ENCODE peak calls at places on chromosomes 5 and 9, in four cellular contexts. One of them, this sample, is unnamed.

GRCh38 chr9:12739014-12739413 is 35.8 kb upstream of the LURAP1L start:
- DNase-seq in transverse colon: no peak
- DNase-seq in foreskin keratinocyte: peak
- DNase-seq in fibroblast of lung: no peak
- DNase-seq in this sample: peak

GRCh38 chr5:135565691-135566421 is 12.9 kb downstream of the CXCL14 start:
- DNase-seq in foreskin keratinocyte: no peak
- DNase-seq in fibroblast of lung: peak
- DNase-seq in transverse colon: peak
- DNase-seq in this sample: no peak

GRCh38 chr9:95009459-95009858 is 283.0 kb downstream of the AOPEP start:
- DNase-seq in fibroblast of lung: no peak
- DNase-seq in foreskin keratinocyte: no peak
- DNase-seq in transverse colon: no peak
- DNase-seq in this sample: no peak

GRCh38 chr5:2015116-2015848 is 132.6 kb upstream of the IRX4 start:
- DNase-seq in foreskin keratinocyte: no peak
- DNase-seq in fibroblast of lung: no peak
- DNase-seq in transverse colon: no peak
- DNase-seq in this sample: no peak

GRCh38 chr5:3414371-3414770 is 181.3 kb upstream of the IRX1 start:
- DNase-seq in transverse colon: no peak
- DNase-seq in foreskin keratinocyte: no peak
- DNase-seq in fibroblast of lung: no peak
- DNase-seq in this sample: no peak

GRCh38 chr5:160555836-160556660 is 134.4 kb downstream of the PTTG1 start:
- DNase-seq in transverse colon: peak
- DNase-seq in fibroblast of lung: no peak
- DNase-seq in foreskin keratinocyte: peak
- DNase-seq in this sample: no peak

GRCh38 chr9:86500667-86501435 is 146.6 kb upstream of the TUT7 start:
- DNase-seq in transverse colon: no peak
- DNase-seq in foreskin keratinocyte: peak
- DNase-seq in fibroblast of lung: peak
- DNase-seq in this sample: no peak

GRCh38 chr5:139371482-139372435 is 11.3 kb downstream of the SLC23A1 start:
- DNase-seq in fibroblast of lung: no peak
- DNase-seq in foreskin keratinocyte: no peak
- DNase-seq in transverse colon: no peak
- DNase-seq in this sample: no peak

GRCh38 chr5:88690619-88691560 is 192.1 kb downstream of the MEF2C start:
- DNase-seq in fibroblast of lung: peak
- DNase-seq in foreskin keratinocyte: peak
- DNase-seq in transverse colon: peak
- DNase-seq in this sample: no peak
- H3K27ac ChIP-seq in fibroblast of lung: no peak
- H3K27ac ChIP-seq in foreskin keratinocyte: no peak
- H3K27ac ChIP-seq in transverse colon: no peak
- H3K27ac ChIP-seq in this sample: no peak

GRCh38 chr5:112372543-112372942 is 46.5 kb downstream of the EPB41L4A start:
- DNase-seq in foreskin keratinocyte: peak
- DNase-seq in transverse colon: no peak
- DNase-seq in fibroblast of lung: no peak
- DNase-seq in this sample: no peak
- H3K27ac ChIP-seq in foreskin keratinocyte: no peak
- H3K27ac ChIP-seq in transverse colon: no peak
- H3K27ac ChIP-seq in fibroblast of lung: no peak
- H3K27ac ChIP-seq in this sample: no peak

GRCh38 chr9:8784813-8785212 is 985.2 kb upstream of the DMAC1 start:
- DNase-seq in transverse colon: no peak
- DNase-seq in fibroblast of lung: peak
- DNase-seq in foreskin keratinocyte: no peak
- DNase-seq in this sample: no peak
- H3K27ac ChIP-seq in transverse colon: no peak
- H3K27ac ChIP-seq in fibroblast of lung: no peak
- H3K27ac ChIP-seq in foreskin keratinocyte: no peak
- H3K27ac ChIP-seq in this sample: no peak

GRCh38 chr5:57495688-57496087 is 13.1 kb upstream of the ACTBL2 start:
- DNase-seq in transverse colon: no peak
- DNase-seq in foreskin keratinocyte: no peak
- DNase-seq in fibroblast of lung: no peak
- DNase-seq in this sample: no peak
- H3K27ac ChIP-seq in transverse colon: no peak
- H3K27ac ChIP-seq in foreskin keratinocyte: no peak
- H3K27ac ChIP-seq in fibroblast of lung: no peak
- H3K27ac ChIP-seq in this sample: peak

DNA sequence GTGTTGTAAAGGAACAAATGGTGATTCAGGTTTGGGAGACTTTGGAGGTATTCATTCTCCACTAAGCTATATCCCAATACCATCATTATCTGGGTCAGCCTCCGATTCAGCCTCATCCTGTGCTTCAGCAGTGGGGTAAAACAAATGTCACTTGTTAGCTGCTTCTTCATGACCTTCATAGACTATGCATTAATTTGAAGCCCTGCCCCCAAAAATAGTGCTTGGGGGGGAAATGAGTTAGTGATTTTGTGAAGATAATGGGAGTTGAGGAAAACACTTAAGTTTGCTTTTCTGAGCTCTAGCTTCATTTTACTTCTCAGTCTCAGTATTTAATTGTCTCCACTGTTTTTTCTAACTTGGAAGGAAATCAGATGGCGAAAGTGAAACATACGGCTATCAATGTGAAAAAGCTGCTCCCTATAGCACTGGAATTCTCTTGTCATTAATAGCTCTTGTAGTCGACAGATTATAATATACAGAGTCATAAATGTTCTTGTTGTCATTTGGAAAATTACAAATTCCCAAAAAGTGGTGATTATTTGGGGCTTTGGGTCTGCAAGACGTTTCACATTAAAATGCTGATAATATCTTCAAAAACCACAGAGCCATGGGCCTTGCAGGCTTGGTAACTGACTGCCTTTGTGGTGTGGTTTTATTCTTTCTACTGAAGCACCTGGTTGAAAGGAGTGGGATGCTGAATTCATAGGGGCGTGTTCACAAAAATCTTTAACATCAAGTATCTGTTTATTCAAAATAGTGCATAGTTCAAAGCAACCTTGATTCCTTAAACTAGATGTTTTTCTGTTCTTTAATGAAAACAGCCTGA is 40.0 kb downstream of the PIK3R1 start:
- DNase-seq in foreskin keratinocyte: no peak
- DNase-seq in transverse colon: no peak
- DNase-seq in fibroblast of lung: no peak
- DNase-seq in this sample: no peak
- H3K27ac ChIP-seq in foreskin keratinocyte: no peak
- H3K27ac ChIP-seq in transverse colon: peak
- H3K27ac ChIP-seq in fibroblast of lung: no peak
- H3K27ac ChIP-seq in this sample: no peak

DNA sequence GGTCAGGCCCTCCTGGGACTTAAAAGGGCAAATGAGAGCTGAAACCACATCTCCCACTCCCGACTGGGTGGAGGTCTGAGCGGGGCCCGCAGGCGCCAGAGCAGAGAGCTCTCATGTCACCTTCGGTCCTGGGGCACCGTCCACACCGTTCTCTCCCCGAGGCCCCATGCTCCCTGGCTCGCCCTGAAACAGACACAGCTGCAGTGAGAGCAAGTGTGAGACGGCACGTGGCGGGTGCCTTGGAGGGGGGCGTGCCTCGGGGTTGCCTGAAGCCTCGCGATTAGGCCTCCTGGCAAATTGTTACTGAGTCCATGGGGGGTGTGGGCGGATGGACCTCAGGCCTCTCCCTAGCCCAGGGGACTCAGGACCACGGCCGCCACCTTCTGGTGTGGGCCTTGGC is 24.1 kb upstream of the PHYKPL start:
- DNase-seq in foreskin keratinocyte: no peak
- DNase-seq in fibroblast of lung: no peak
- DNase-seq in transverse colon: no peak
- DNase-seq in this sample: no peak
- H3K27ac ChIP-seq in foreskin keratinocyte: no peak
- H3K27ac ChIP-seq in fibroblast of lung: no peak
- H3K27ac ChIP-seq in transverse colon: no peak
- H3K27ac ChIP-seq in this sample: no peak

This sample was measured in epithelial cell of prostate.